ENCODE peak calls at places on chromosomes 12 and 14, in nine cellular contexts. J, S, K, D, M, V, P, T and H are unnamed samples.

GRCh38 chr12:9971158-9971557 is at the start of gene CLEC12A:
- DNase-seq in D (no peak), T (no peak), M (no peak), K (no peak), S (no peak), J (no peak), V (no peak), P (no peak), H (no peak)

GRCh38 chr12:87848248-87848868 is 180.8 kb downstream of the C12orf50 start:
- DNase-seq in M (no peak), S (peak; percentile 58), K (peak; percentile 58), P (peak; percentile 82), J (no peak), T (peak; percentile 21), V (peak; percentile 89), D (peak; percentile 93), H (no peak)

GRCh38 chr12:69350777-69351176 is 2.6 kb downstream of the LYZ start:
- DNase-seq in V (no peak), M (no peak), T (no peak), S (no peak), D (no peak), P (no peak), J (no peak), K (no peak), H (no peak)

GRCh38 chr12:67647547-67648305 is 819 bp upstream of the DYRK2 start:
- DNase-seq in V (peak; percentile 88), S (peak; percentile 57), T (peak; percentile 81), K (peak; percentile 89), M (peak; percentile 19), D (peak; percentile 92), J (peak; percentile 85), P (peak; percentile 88), H (no peak)

GRCh38 chr12:52432559-52433207 is 1.5 kb downstream of the KRT75 start:
- DNase-seq in M (no peak), V (no peak), K (no peak), S (no peak), P (no peak), T (no peak), D (no peak), J (no peak), H (no peak)

GRCh38 chr14:62234849-62235248 is 472.6 kb downstream of the SNAPC1 start:
- DNase-seq in S (no peak), T (no peak), P (no peak), D (no peak), M (no peak), V (peak; percentile 3), J (no peak), K (peak; percentile 14), H (no peak)

GRCh38 chr14:21092147-21093011 is 6.1 kb downstream of the ZNF219 start:
- DNase-seq in S (no peak), M (peak; percentile 91), J (peak; percentile 85), V (peak; percentile 81), T (peak; percentile 48), P (peak; percentile 67), D (peak; percentile 82), K (peak; percentile 49), H (peak; percentile 85)

GRCh38 chr14:93319958-93320357 is 12.9 kb downstream of the BTBD7 start:
- DNase-seq in P (no peak), J (no peak), K (no peak), S (no peak), M (no peak), T (no peak), D (no peak), V (no peak), H (no peak)

GRCh38 chr12:3200032-3200617 is 122.9 kb downstream of the TSPAN9 start:
- DNase-seq in P (peak; percentile 67), J (peak; percentile 85), M (no peak), K (peak; percentile 61), S (no peak), V (peak; percentile 50), D (peak; percentile 49), T (peak; percentile 50), H (peak; percentile 98)

GRCh38 chr12:85923767-85924331 is 49.8 kb downstream of the NTS start:
- DNase-seq in T (peak; percentile 8), K (peak; percentile 59), J (no peak), P (peak; percentile 75), S (no peak), M (no peak), V (peak; percentile 61), D (peak; percentile 66), H (no peak)

GRCh38 chr12:13192719-13193118 is 3.8 kb upstream of the EMP1 start:
- DNase-seq in M (no peak), K (no peak), P (no peak), S (no peak), V (no peak), D (no peak), J (no peak), T (no peak), H (no peak)

GRCh38 chr12:112900298-112901145 is 6.2 kb upstream of the OAS1 start:
- DNase-seq in S (no peak), V (peak; percentile 37), T (peak; percentile 24), P (peak; percentile 36), K (peak; percentile 24), J (no peak), M (no peak), D (peak; percentile 69), H (no peak)

GRCh38 chr12:69998922-69999321 is 173.9 kb downstream of the MYRFL start:
- DNase-seq in K (no peak), P (no peak), V (no peak), D (no peak), M (no peak), T (no peak), J (no peak), S (no peak), H (no peak)

GRCh38 chr14:76810953-76811400 is 1.7 kb downstream of the ANGEL1 start:
- DNase-seq in S (no peak), M (no peak), K (peak; percentile 27), J (no peak), T (peak; percentile 37), P (peak; percentile 35), D (peak; percentile 54), V (peak; percentile 66), H (no peak)

GRCh38 chr14:76715102-76715926 is 46.0 kb upstream of the VASH1 start:
- DNase-seq in S (no peak), M (no peak), D (peak; percentile 35), P (no peak), J (peak; percentile 7), T (peak; percentile 20), K (no peak), V (peak; percentile 51), H (peak; percentile 45)

GRCh38 chr12:40145896-40146295 is 40.0 kb upstream of the SLC2A13 start:
- DNase-seq in V (no peak), K (no peak), J (no peak), M (no peak), T (no peak), S (no peak), P (no peak), D (no peak), H (no peak)

GRCh38 chr12:110538869-110539622 is 36.9 kb downstream of the RAD9B start:
- DNase-seq in P (no peak), J (no peak), K (no peak), D (no peak), M (no peak), S (no peak), V (no peak), T (no peak), H (no peak)

GRCh38 chr12:6374028-6374780 is 1.2 kb downstream of the SCNN1A start:
- DNase-seq in K (no peak), V (no peak), J (no peak), P (no peak), M (no peak), S (no peak), T (no peak), D (no peak), H (no peak)

DNA sequence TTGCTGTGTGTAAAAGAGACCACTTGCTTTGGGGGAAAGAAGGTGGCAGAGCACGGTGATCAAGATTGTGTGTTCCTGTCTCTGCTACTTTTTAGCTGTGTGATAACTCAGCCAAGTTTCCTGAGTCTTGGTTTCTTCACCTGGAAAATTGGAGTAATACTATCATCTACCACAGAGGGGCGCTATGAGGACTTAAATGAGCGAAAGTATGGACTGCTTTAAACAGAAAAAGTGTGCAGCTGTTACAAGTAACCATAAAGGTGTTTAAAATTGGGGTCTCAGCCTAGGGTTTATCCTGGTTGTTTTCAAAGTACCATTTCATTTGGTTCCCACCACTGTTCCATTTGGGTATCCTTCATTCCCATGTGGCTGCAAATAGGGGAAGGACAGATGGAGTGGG is 65.9 kb upstream of the WSCD2 start:
- DNase-seq in K (no peak), M (no peak), S (no peak), D (peak; percentile 46), T (no peak), P (peak; percentile 1), J (no peak), V (peak; percentile 17), H (no peak)
- TF ChIP-seq CTCF in K (peak; percentile 18), M (no peak), S (peak; percentile 12), D (peak; percentile 40), T (peak; percentile 20), P (peak; percentile 7), J (peak; percentile 72), V (peak; percentile 16), H (peak; percentile 67)

GRCh38 chr12:94649349-94650142 is 811 bp downstream of the TMCC3 start:
- DNase-seq in M (no peak), T (peak; percentile 36), D (peak; percentile 55), V (peak; percentile 50), J (peak; percentile 79), P (peak; percentile 32), S (no peak), K (peak; percentile 30), H (no peak)
- TF ChIP-seq CTCF in M (no peak), T (no peak), D (peak; percentile 31), V (no peak), J (peak; percentile 59), P (peak; percentile 16), S (peak; percentile 16), K (no peak), H (peak; percentile 23)

GRCh38 chr12:91367234-91367849 is 184.7 kb upstream of the DCN start:
- DNase-seq in S (no peak), P (peak; percentile 25), K (peak; percentile 10), V (peak; percentile 46), D (peak; percentile 49), T (no peak), M (no peak), J (no peak), H (no peak)
- TF ChIP-seq CTCF in S (peak; percentile 61), P (peak; percentile 52), K (peak; percentile 61), V (peak; percentile 61), D (peak; percentile 58), T (peak; percentile 54), M (peak; percentile 30), J (peak; percentile 74), H (peak; percentile 43)

GRCh38 chr14:22378181-22378580 is 210.8 kb downstream of the DAD1 start:
- DNase-seq in P (no peak), M (no peak), T (no peak), V (no peak), K (no peak), J (no peak), S (no peak), D (no peak), H (no peak)

GRCh38 chr14:22379727-22380126 is 209.3 kb downstream of the DAD1 start:
- DNase-seq in M (no peak), P (peak; percentile 60), T (no peak), J (no peak), S (no peak), V (no peak), D (peak; percentile 32), K (peak; percentile 88), H (no peak)

GRCh38 chr14:22380511-22381455 is 208.2 kb downstream of the DAD1 start:
- DNase-seq in P (peak; percentile 68), D (peak; percentile 43), T (peak; percentile 9), V (no peak), J (no peak), M (no peak), S (no peak), K (peak; percentile 79), H (no peak)

GRCh38 chr14:22370084-22370847 is 218.8 kb downstream of the DAD1 start:
- DNase-seq in J (no peak), T (peak; percentile 14), M (no peak), V (no peak), P (peak; percentile 48), D (no peak), S (no peak), K (peak; percentile 75), H (no peak)

GRCh38 chr14:22375321-22375930 is 213.6 kb downstream of the DAD1 start:
- DNase-seq in P (peak; percentile 64), K (peak; percentile 41), J (no peak), T (no peak), M (no peak), V (peak; percentile 78), S (peak; percentile 39), D (peak; percentile 86), H (no peak)
- TF ChIP-seq CTCF in P (peak; percentile 63), K (peak; percentile 49), J (peak; percentile 87), T (peak; percentile 51), M (no peak), V (peak; percentile 67), S (peak; percentile 74), D (peak; percentile 70), H (peak; percentile 61)